ENCODE peak calls at places on chromosomes 5 and 9, in four cellular contexts. O is psoas muscle, Y is uterus, J is NT2/D1. T is an unnamed sample.

GRCh38 chr5:116576043-116576713 is 1.6 kb upstream of the SEMA6A start:
- DNase-seq in O (peak), Y (peak), J (peak), T (peak)

GRCh38 chr9:118009585-118009984 is 305.4 kb downstream of the TLR4 start:
- DNase-seq in O (no peak), Y (no peak), J (peak), T (no peak)

GRCh38 chr5:135481908-135482307 is 29.8 kb upstream of the TIFAB start:
- DNase-seq in O (no peak), Y (no peak), J (no peak), T (no peak)

GRCh38 chr5:118705931-118706330 is 282.4 kb downstream of the DTWD2 start:
- DNase-seq in O (no peak), Y (no peak), J (no peak), T (no peak)

GRCh38 chr5:147863409-147864194 is 14.9 kb upstream of the SCGB3A2 start:
- DNase-seq in O (no peak), Y (no peak), J (no peak), T (no peak)

GRCh38 chr5:12113062-12113461 is 208.8 kb upstream of the CTNND2 start:
- DNase-seq in O (no peak), Y (no peak), J (no peak), T (no peak)

GRCh38 chr5:69035665-69036064 is 58.1 kb upstream of the SLC30A5 start:
- DNase-seq in O (no peak), Y (no peak), J (no peak), T (no peak)

GRCh38 chr5:65611524-65611923 is 12.6 kb downstream of the TRIM23 start:
- DNase-seq in O (no peak), Y (no peak), J (no peak), T (no peak)

GRCh38 chr9:21991039-21991959 is 2.9 kb downstream of the CDKN2A start:
- DNase-seq in O (no peak), Y (no peak), J (no peak), T (no peak)
- H3K4me3 ChIP-seq in O (no peak), Y (no peak), J (no peak), T (peak)

GRCh38 chr5:124867064-124867707 is 120.7 kb upstream of the ZNF608 start:
- DNase-seq in O (no peak), Y (no peak), J (no peak), T (no peak)
- H3K4me3 ChIP-seq in O (no peak), Y (no peak), J (no peak), T (no peak)

GRCh38 chr5:163914911-163915310 is 409.5 kb downstream of the MAT2B start:
- DNase-seq in O (no peak), Y (no peak), J (no peak), T (peak)
- H3K4me3 ChIP-seq in O (no peak), Y (no peak), J (no peak), T (no peak)

GRCh38 chr5:321233-321725 is at the start of gene AHRR:
- DNase-seq in O (peak), Y (no peak), J (no peak), T (peak)

GRCh38 chr5:322942-323879 is 1.7 kb downstream of the AHRR start:
- DNase-seq in O (peak), Y (no peak), J (no peak), T (no peak)

GRCh38 chr5:321726-322251 is 275 bp downstream of the AHRR start:
- DNase-seq in O (peak), Y (no peak), J (no peak), T (no peak)

GRCh38 chr5:320524-321232 is 836 bp upstream of the AHRR start:
- DNase-seq in O (peak), Y (no peak), J (no peak), T (no peak)

DNA sequence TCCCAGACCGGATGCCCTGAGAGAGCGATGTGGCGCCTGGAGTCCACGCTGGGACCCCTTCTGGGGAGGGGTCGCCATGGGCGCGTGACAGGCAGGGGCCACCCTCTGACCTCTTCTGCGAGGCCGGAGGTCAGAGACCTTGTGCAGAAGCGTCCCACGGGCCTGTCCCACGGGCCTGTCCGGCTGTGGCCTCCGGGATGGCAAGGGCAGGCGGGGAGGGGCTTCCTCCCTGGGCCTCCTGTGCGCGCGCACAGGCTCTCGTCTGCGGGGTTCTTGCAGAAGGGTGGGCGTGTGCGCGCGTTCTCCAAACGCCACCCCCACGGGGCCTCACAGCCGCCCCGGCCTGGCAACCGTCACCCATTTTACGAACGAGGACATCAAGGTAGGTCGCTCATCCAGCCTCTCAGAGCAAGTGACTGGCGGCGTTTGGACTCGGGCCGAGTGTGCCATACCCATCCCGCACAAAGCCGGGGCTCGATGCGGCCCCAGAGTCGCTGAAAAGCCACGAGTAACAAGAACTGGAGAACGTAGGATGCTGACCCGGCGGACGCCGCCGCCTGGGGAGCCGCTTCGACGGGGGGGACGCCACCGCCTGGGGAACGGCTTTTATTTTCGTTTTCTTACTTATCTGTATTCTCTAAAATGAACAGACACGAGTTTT is 897 bp downstream of the AHRR start:
- DNase-seq in O (peak), Y (no peak), J (no peak), T (peak)
- H3K4me3 ChIP-seq in O (peak), Y (no peak), J (peak), T (peak)

GRCh38 chr5:42951847-42952411 is 88.2 kb downstream of the ANXA2R start:
- DNase-seq in O (peak), Y (no peak), J (no peak), T (no peak)
- H3K4me3 ChIP-seq in O (peak), Y (peak), J (no peak), T (no peak)

GRCh38 chr9:135760465-135760864 is 58.5 kb downstream of the KCNT1 start:
- DNase-seq in O (no peak), Y (no peak), J (no peak), T (no peak)

GRCh38 chr9:135761150-135761844 is 59.3 kb downstream of the KCNT1 start:
- DNase-seq in O (no peak), Y (no peak), J (no peak), T (no peak)

GRCh38 chr9:135758056-135758455 is 56.1 kb downstream of the KCNT1 start:
- DNase-seq in O (no peak), Y (no peak), J (no peak), T (no peak)

GRCh38 chr9:135758870-135759269 is 56.9 kb downstream of the KCNT1 start:
- DNase-seq in O (no peak), Y (no peak), J (no peak), T (no peak)

GRCh38 chr9:135759676-135760300 is 57.8 kb downstream of the KCNT1 start:
- DNase-seq in O (no peak), Y (no peak), J (no peak), T (no peak)
- H3K4me3 ChIP-seq in O (no peak), Y (no peak), J (no peak), T (no peak)

GRCh38 chr9:23686896-23687295 is 139.1 kb downstream of the ELAVL2 start:
- DNase-seq in O (no peak), Y (no peak), J (no peak), T (no peak)

GRCh38 chr9:23686257-23686656 is 139.8 kb downstream of the ELAVL2 start:
- DNase-seq in O (no peak), Y (no peak), J (peak), T (no peak)

GRCh38 chr9:23677446-23677845 is 148.6 kb downstream of the ELAVL2 start:
- DNase-seq in O (no peak), Y (no peak), J (no peak), T (no peak)

GRCh38 chr9:23683476-23684095 is 142.5 kb downstream of the ELAVL2 start:
- DNase-seq in O (no peak), Y (no peak), J (peak), T (no peak)

GRCh38 chr9:23683021-23683431 is 143.0 kb downstream of the ELAVL2 start:
- DNase-seq in O (no peak), Y (no peak), J (peak), T (no peak)
- H3K4me3 ChIP-seq in O (no peak), Y (no peak), J (no peak), T (no peak)

GRCh38 chr9:83633260-83633659 is 10.3 kb downstream of the IDNK start:
- DNase-seq in O (no peak), Y (no peak), J (no peak), T (no peak)
- H3K4me3 ChIP-seq in O (no peak), Y (no peak), J (no peak), T (no peak)

GRCh38 chr9:33295571-33295970 is 5.3 kb downstream of the NFX1 start:
- DNase-seq in O (no peak), Y (no peak), J (no peak), T (no peak)
- H3K4me3 ChIP-seq in O (peak), Y (no peak), J (no peak), T (no peak)